ENCODE peak calls at places on chromosomes 6 and 20, in six cellular contexts. N is fibroblast of the aortic adventitia, D is endodermal cell, S is Calu3, U is lower leg skin, G is mesothelial cell of epicardium. J is an unnamed sample.

GRCh38 chr20:433300-433975 is 25.3 kb downstream of the RBCK1 start:
- DNase-seq in N (no peak), D (no peak), G (no peak), U (peak), S (no peak), J (no peak)

GRCh38 chr20:46708172-46708860 is 1.1 kb upstream of the SLC2A10 start:
- DNase-seq in S (peak), G (no peak), D (peak), N (no peak), U (peak), J (no peak)

GRCh38 chr6:161415302-161415855 is 141.5 kb upstream of the AGPAT4 start:
- DNase-seq in G (no peak), U (no peak), S (no peak), D (peak), N (no peak), J (no peak)

GRCh38 chr6:169848946-169849345 is 97.5 kb downstream of the ERMARD start:
- DNase-seq in U (peak), D (peak), N (no peak), S (no peak), G (peak), J (no peak)

GRCh38 chr6:99345164-99345563 is 4.3 kb downstream of the FAXC start:
- DNase-seq in D (no peak), U (no peak), G (no peak), S (no peak), N (no peak), J (no peak)

GRCh38 chr6:84183430-84183829 is 44.0 kb downstream of the CEP162 start:
- DNase-seq in S (no peak), G (no peak), N (no peak), D (no peak), U (no peak), J (no peak)

GRCh38 chr20:63561624-63562396 is 7.9 kb downstream of the FNDC11 start:
- DNase-seq in N (no peak), D (no peak), G (no peak), S (no peak), U (no peak), J (no peak)

GRCh38 chr20:19767070-19767469 is 9.0 kb downstream of the RIN2 start:
- DNase-seq in S (no peak), D (no peak), G (no peak), N (no peak), U (no peak), J (no peak)

GRCh38 chr20:43925215-43925614 is 10.6 kb downstream of the TOX2 start:
- DNase-seq in U (no peak), G (no peak), D (no peak), S (no peak), N (no peak), J (no peak)

GRCh38 chr6:169073311-169073710 is 180.3 kb downstream of the THBS2 start:
- DNase-seq in D (no peak), G (no peak), U (peak), N (peak), S (no peak), J (no peak)

GRCh38 chr6:169897601-169898358 is 146.4 kb downstream of the ERMARD start:
- DNase-seq in U (peak), S (no peak), N (no peak), G (no peak), D (peak), J (no peak)

GRCh38 chr6:39941138-39941537 is 6.9 kb upstream of the MOCS1 start:
- DNase-seq in S (no peak), N (no peak), U (no peak), G (no peak), D (no peak), J (no peak)

GRCh38 chr6:16243664-16244063 is 5.3 kb downstream of the GMPR start:
- DNase-seq in U (no peak), N (no peak), G (no peak), D (no peak), S (no peak), J (no peak)

GRCh38 chr6:81894788-81895221 is 142.3 kb upstream of the TENT5A start:
- DNase-seq in G (no peak), S (no peak), D (peak), N (no peak), U (peak), J (peak)

GRCh38 chr6:24848461-24848860 is 49.7 kb upstream of the ARMH2 start:
- DNase-seq in G (no peak), S (no peak), D (no peak), U (no peak), N (no peak), J (no peak)

GRCh38 chr6:25005010-25005409 is 69.2 kb upstream of the RIPOR2 start:
- DNase-seq in U (no peak), N (no peak), S (no peak), G (no peak), D (no peak), J (no peak)

GRCh38 chr6:81228912-81229540 is 523.5 kb downstream of the TENT5A start:
- DNase-seq in N (peak), D (no peak), S (no peak), G (no peak), U (no peak), J (no peak)

GRCh38 chr20:38158701-38159325 is 6.3 kb downstream of the TGM2 start:
- DNase-seq in U (no peak), D (no peak), G (no peak), S (no peak), N (no peak), J (no peak)

GRCh38 chr6:16802071-16802470 is 40.8 kb upstream of the ATXN1 start:
- DNase-seq in D (no peak), S (no peak), G (no peak), N (peak), U (no peak), J (no peak)

GRCh38 chr6:129835691-129836090 is 25.4 kb downstream of the TMEM244 start:
- DNase-seq in D (peak), G (no peak), S (peak), U (no peak), N (no peak), J (no peak)

GRCh38 chr20:38256021-38256420 is 4.5 kb downstream of the KIAA1755 start:
- DNase-seq in D (no peak), U (no peak), G (no peak), S (no peak), N (no peak), J (no peak)

GRCh38 chr6:108650325-108650724 is 89.6 kb downstream of the FOXO3 start:
- DNase-seq in D (no peak), U (no peak), N (no peak), S (no peak), G (no peak), J (no peak)

GRCh38 chr6:139597781-139598368 is 223.4 kb upstream of the CITED2 start:
- DNase-seq in U (peak), S (peak), G (peak), D (peak), N (peak), J (no peak)

GRCh38 chr6:4564746-4565145 is 211.5 kb upstream of the CDYL start:
- DNase-seq in U (peak), N (peak), D (no peak), G (no peak), S (no peak), J (no peak)

GRCh38 chr6:123589317-123589716 is 47.4 kb downstream of the TRDN start:
- DNase-seq in U (no peak), G (no peak), S (no peak), D (no peak), N (no peak), J (no peak)

GRCh38 chr6:147651249-147652063 is 143.0 kb downstream of the SAMD5 start:
- DNase-seq in U (no peak), D (peak), S (no peak), N (no peak), G (no peak), J (no peak)

GRCh38 chr6:29680416-29680815 is 536 bp downstream of the ZFP57 start:
- DNase-seq in S (no peak), G (no peak), D (no peak), U (no peak), N (no peak), J (no peak)

GRCh38 chr6:82040405-82041221 is 206.9 kb downstream of the IBTK start:
- DNase-seq in D (peak), S (peak), U (no peak), G (peak), N (peak), J (peak)

GRCh38 chr20:25271486-25272222 is 23.8 kb downstream of the PYGB start:
- DNase-seq in G (no peak), D (no peak), S (no peak), U (peak), N (no peak), J (no peak)

GRCh38 chr6:31620586-31621319 is at the start of gene PRRC2A:
- DNase-seq in D (no peak), U (peak), S (peak), N (peak), G (peak), J (peak)

GRCh38 chr6:138848461-138848860 is 52.6 kb downstream of the ECT2L start:
- DNase-seq in G (no peak), U (no peak), N (no peak), D (no peak), S (no peak), J (no peak)

GRCh38 chr6:24547243-24547642 is 52.5 kb downstream of the ALDH5A1 start:
- DNase-seq in G (no peak), S (no peak), N (no peak), D (peak), U (no peak), J (no peak)

GRCh38 chr6:109406196-109406595 is 23.9 kb upstream of the CD164 start:
- DNase-seq in D (no peak), N (peak), S (no peak), G (no peak), U (no peak), J (no peak)

GRCh38 chr6:157229733-157230132 is 93.6 kb downstream of the TMEM242 start:
- DNase-seq in U (peak), D (peak), S (no peak), G (no peak), N (no peak), J (no peak)

GRCh38 chr20:51637241-51637640 is 94.7 kb upstream of the NFATC2 start:
- DNase-seq in S (no peak), D (no peak), G (no peak), N (no peak), U (no peak), J (no peak)

GRCh38 chr6:3247255-3248146 is 11.2 kb upstream of the PSMG4 start:
- DNase-seq in N (peak), U (peak), D (peak), G (peak), S (peak), J (peak)

GRCh38 chr20:53865905-53866786 is 204.2 kb downstream of the BCAS1 start:
- DNase-seq in D (peak), U (no peak), S (peak), G (peak), N (peak), J (no peak)

GRCh38 chr6:119586250-119586882 is 236.8 kb upstream of the MAN1A1 start:
- DNase-seq in G (no peak), S (no peak), U (no peak), D (no peak), N (no peak), J (no peak)

GRCh38 chr20:56800088-56800487 is 171.0 kb downstream of the TFAP2C start:
- DNase-seq in N (no peak), D (no peak), U (no peak), G (no peak), S (no peak), J (no peak)
- TF ChIP-seq CTCF in N (no peak), D (peak), U (no peak), G (no peak), S (no peak), J (no peak)

GRCh38 chr20:40702504-40702903 is 13.5 kb upstream of the MAFB start:
- DNase-seq in U (no peak), D (peak), S (no peak), G (no peak), N (peak), J (no peak)
- TF ChIP-seq CTCF in U (no peak), D (peak), S (no peak), G (no peak), N (no peak), J (peak)

DNA sequence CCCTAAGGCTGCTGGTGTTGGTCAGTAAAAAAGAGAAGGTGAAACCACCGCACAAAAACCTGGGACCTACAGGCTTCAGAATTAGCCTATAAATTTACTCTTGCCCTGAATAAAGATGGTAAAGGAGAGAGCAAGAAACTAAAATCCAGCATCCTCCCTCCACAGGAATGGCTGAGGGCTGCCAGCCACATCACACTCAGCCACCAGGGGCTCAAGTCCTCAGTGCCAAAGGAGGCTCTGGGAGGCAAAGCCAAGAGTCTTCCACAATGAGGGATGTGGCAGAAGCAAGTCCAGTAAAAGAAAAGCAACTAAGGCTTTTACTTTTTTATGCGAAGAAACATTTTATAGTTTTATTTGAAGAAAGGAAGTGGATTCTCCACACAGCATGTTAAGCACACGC is 219.5 kb upstream of the SSTR4 start:
- DNase-seq in U (peak), S (no peak), D (peak), N (no peak), G (no peak), J (no peak)
- TF ChIP-seq CTCF in U (no peak), S (no peak), D (peak), N (peak), G (no peak), J (no peak)

DNA sequence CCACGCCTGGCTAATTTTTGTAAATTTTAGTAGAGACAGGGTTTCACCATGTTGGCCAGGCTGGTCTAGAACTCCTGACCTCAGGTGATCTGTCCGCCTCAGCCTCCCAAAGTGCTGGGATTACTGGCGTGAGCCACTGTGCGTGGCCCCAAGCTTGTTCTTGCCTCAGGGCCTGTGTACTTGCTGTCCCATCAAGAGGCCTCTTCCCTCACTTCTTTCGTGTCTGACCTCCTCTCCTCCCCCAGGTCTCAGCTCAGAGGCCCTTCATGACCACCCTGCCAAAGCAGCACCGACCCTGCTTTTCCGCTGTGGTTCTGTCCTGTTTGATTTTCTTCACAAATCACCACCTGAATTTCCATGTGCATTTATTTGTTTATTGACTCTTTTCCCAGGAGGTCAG is 10.5 kb upstream of the UBE2V1 start:
- DNase-seq in S (no peak), D (no peak), N (no peak), U (no peak), G (no peak), J (no peak)
- TF ChIP-seq CTCF in S (no peak), D (no peak), N (no peak), U (no peak), G (no peak), J (no peak)

GRCh38 chr6:158619922-158620801 is 24.4 kb downstream of the DYNLT1 start:
- DNase-seq in G (no peak), N (no peak), S (no peak), D (no peak), U (peak), J (no peak)
- TF ChIP-seq CTCF in G (no peak), N (no peak), S (no peak), D (no peak), U (no peak), J (no peak)

GRCh38 chr6:105850636-105851035 is 235.5 kb upstream of the PRDM1 start:
- DNase-seq in G (no peak), S (no peak), N (no peak), D (no peak), U (no peak), J (no peak)
- TF ChIP-seq CTCF in G (no peak), S (no peak), N (no peak), D (no peak), U (no peak), J (no peak)

DNA sequence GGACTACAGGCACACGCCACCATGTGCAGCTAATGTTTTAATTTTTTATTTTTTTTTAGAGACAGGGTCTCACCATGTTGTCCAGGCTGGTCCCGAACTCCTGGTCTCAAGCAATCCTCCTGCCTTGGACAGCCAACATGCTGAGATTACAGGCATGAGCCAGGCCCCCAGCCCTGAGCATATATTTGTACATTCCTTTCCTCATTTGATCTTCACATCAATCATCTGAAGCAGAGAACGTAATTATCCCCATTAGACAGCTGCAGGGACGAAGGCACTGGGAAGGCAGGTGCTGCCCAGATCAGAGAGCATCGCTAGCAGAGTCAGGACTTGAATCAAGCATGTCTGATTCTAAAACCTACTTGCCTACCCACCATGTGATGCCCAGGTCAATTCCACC is 41.0 kb upstream of the SIRPA start:
- DNase-seq in U (no peak), N (no peak), D (no peak), G (no peak), S (no peak), J (no peak)
- TF ChIP-seq CTCF in U (no peak), N (no peak), D (no peak), G (no peak), S (no peak), J (no peak)

GRCh38 chr6:41698350-41698781 is 37.0 kb downstream of the TFEB start:
- DNase-seq in G (no peak), S (no peak), N (peak), U (no peak), D (no peak), J (no peak)

GRCh38 chr6:41697902-41698349 is 37.5 kb downstream of the TFEB start:
- DNase-seq in G (no peak), D (no peak), N (peak), U (no peak), S (no peak), J (no peak)

GRCh38 chr6:41700577-41701347 is 34.6 kb downstream of the TFEB start:
- DNase-seq in D (peak), G (no peak), S (no peak), N (no peak), U (no peak), J (no peak)

GRCh38 chr6:41696788-41697187 is 38.6 kb downstream of the TFEB start:
- DNase-seq in D (no peak), G (no peak), U (no peak), S (no peak), N (no peak), J (no peak)

DNA sequence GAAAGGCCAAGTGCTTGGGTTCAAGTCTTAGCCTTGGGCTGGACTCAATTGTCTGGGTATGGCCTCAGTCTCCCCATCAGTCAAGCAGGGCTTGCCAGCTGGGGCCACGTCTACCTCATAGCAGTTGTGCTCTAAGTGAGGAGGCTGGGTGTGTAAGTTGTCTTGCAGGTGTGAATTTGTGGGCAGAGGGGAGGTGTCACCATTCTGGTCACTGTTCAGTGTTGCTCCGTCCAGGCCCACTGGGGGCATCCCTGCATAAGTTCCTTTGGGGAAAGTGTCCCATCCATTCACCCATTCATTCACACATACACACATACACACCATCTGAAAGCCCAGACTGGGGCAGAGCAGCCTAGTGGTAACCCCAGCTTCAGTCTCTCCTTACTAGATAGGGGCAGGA is 36.3 kb downstream of the TFEB start:
- DNase-seq in N (no peak), G (no peak), D (no peak), S (no peak), U (no peak), J (no peak)
- TF ChIP-seq CTCF in N (no peak), G (no peak), D (no peak), S (no peak), U (no peak), J (no peak)

GRCh38 chr20:8303651-8304050 is 171.6 kb downstream of the PLCB1 start:
- DNase-seq in G (no peak), U (no peak), N (no peak), D (no peak), S (no peak), J (no peak)

GRCh38 chr20:8306916-8307315 is 174.8 kb downstream of the PLCB1 start:
- DNase-seq in D (no peak), N (no peak), G (no peak), U (no peak), S (no peak), J (no peak)

GRCh38 chr20:8304124-8304800 is 172.2 kb downstream of the PLCB1 start:
- DNase-seq in S (no peak), N (peak), G (no peak), U (no peak), D (no peak), J (no peak)

GRCh38 chr20:8301655-8302054 is 169.6 kb downstream of the PLCB1 start:
- DNase-seq in G (no peak), D (no peak), U (no peak), N (peak), S (no peak), J (no peak)

DNA sequence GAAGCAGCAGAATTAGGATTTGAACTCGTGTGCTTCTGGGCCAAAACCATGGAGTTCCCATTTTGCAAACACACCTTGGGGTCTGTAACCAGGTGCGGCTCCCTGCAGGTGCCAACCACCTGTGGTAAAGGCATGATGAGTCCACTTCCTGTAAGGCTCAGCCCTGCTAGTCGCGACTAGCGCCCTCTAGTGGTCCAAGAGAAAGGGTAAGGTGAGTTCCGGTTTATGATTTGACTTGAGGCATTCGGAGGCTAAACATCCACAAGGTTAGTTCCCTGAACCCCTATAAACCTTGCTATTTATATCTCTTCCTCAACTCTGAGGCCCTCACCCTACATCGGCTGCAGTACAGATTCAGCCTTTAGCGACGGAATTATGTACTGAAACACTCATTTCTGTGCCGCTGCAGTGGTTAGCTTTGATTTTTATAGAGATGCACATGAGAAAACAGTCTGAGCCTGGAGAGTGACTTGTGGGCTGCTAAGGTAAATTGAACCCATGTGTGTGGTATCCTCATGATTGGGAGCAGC is 173.4 kb downstream of the PLCB1 start:
- DNase-seq in G (peak), S (peak), N (peak), U (peak), D (peak), J (peak)
- TF ChIP-seq CTCF in G (peak), S (peak), N (peak), U (no peak), D (peak), J (peak)

J was measured in neural crest cell.